ENCODE peak calls at places on chromosomes 5 and 9, in seven cellular contexts. One of them, this sample, is unnamed.
A peak's percentile ranks its signal among the peaks of the same experiment; 100 is the strongest.

GRCh38 chr9:113317777-113318176 is 14.6 kb upstream of the RNF183 start:
- DNase-seq in neuronal stem cell: no peak
- DNase-seq in mesenchymal stem cell: no peak
- DNase-seq in mesendoderm: no peak
- DNase-seq in trophoblast cell: peak; percentile 72
- DNase-seq in H1: no peak
- DNase-seq in H9: no peak
- DNase-seq in this sample: no peak

GRCh38 chr9:125429476-125430160 is 168.0 kb downstream of the GAPVD1 start:
- DNase-seq in neuronal stem cell: no peak
- DNase-seq in mesenchymal stem cell: no peak
- DNase-seq in mesendoderm: no peak
- DNase-seq in trophoblast cell: no peak
- DNase-seq in H1: no peak
- DNase-seq in H9: no peak
- DNase-seq in this sample: no peak

GRCh38 chr9:132192728-132193127 is 30.9 kb downstream of the NTNG2 start:
- DNase-seq in neuronal stem cell: no peak
- DNase-seq in mesenchymal stem cell: no peak
- DNase-seq in mesendoderm: no peak
- DNase-seq in trophoblast cell: no peak
- DNase-seq in H1: no peak
- DNase-seq in H9: no peak
- DNase-seq in this sample: peak; percentile 29

GRCh38 chr9:71253021-71253420 is 131.6 kb upstream of the TRPM3 start:
- DNase-seq in neuronal stem cell: no peak
- DNase-seq in mesenchymal stem cell: no peak
- DNase-seq in mesendoderm: no peak
- DNase-seq in trophoblast cell: no peak
- DNase-seq in H1: no peak
- DNase-seq in H9: no peak
- DNase-seq in this sample: no peak

GRCh38 chr5:132807163-132807838 is 5.8 kb upstream of the SOWAHA start:
- DNase-seq in neuronal stem cell: no peak
- DNase-seq in mesenchymal stem cell: peak; percentile 15
- DNase-seq in mesendoderm: peak; percentile 77
- DNase-seq in trophoblast cell: no peak
- DNase-seq in H1: no peak
- DNase-seq in H9: peak; percentile 83
- DNase-seq in this sample: no peak

GRCh38 chr9:16377311-16377710 is 493.2 kb downstream of the BNC2 start:
- DNase-seq in neuronal stem cell: no peak
- DNase-seq in mesenchymal stem cell: no peak
- DNase-seq in mesendoderm: no peak
- DNase-seq in trophoblast cell: no peak
- DNase-seq in H1: no peak
- DNase-seq in H9: no peak
- DNase-seq in this sample: no peak

GRCh38 chr5:142551242-142552067 is 134.4 kb downstream of the FGF1 start:
- DNase-seq in neuronal stem cell: peak; percentile 47
- DNase-seq in mesenchymal stem cell: peak; percentile 58
- DNase-seq in mesendoderm: peak; percentile 91
- DNase-seq in trophoblast cell: peak; percentile 89
- DNase-seq in H1: peak; percentile 43
- DNase-seq in H9: peak; percentile 82
- DNase-seq in this sample: peak; percentile 22

GRCh38 chr5:149268928-149269557 is 2.6 kb upstream of the AFAP1L1 start:
- DNase-seq in neuronal stem cell: peak; percentile 31
- DNase-seq in mesenchymal stem cell: peak; percentile 66
- DNase-seq in mesendoderm: peak; percentile 56
- DNase-seq in trophoblast cell: peak; percentile 86
- DNase-seq in H1: no peak
- DNase-seq in H9: no peak
- DNase-seq in this sample: peak; percentile 61

GRCh38 chr5:35117960-35118359 is 70.2 kb upstream of the AGXT2 start:
- DNase-seq in neuronal stem cell: no peak
- DNase-seq in mesenchymal stem cell: peak; percentile 71
- DNase-seq in mesendoderm: no peak
- DNase-seq in trophoblast cell: peak; percentile 18
- DNase-seq in H1: no peak
- DNase-seq in H9: no peak
- DNase-seq in this sample: peak; percentile 89

GRCh38 chr9:120439147-120439546 is 140.8 kb downstream of the CDK5RAP2 start:
- DNase-seq in neuronal stem cell: peak; percentile 2
- DNase-seq in mesenchymal stem cell: no peak
- DNase-seq in mesendoderm: peak; percentile 57
- DNase-seq in trophoblast cell: peak; percentile 27
- DNase-seq in H1: no peak
- DNase-seq in H9: peak; percentile 61
- DNase-seq in this sample: peak; percentile 23

GRCh38 chr9:134206317-134207300 is 42.2 kb upstream of the RNU6ATAC start:
- DNase-seq in neuronal stem cell: no peak
- DNase-seq in mesenchymal stem cell: no peak
- DNase-seq in mesendoderm: no peak
- DNase-seq in trophoblast cell: no peak
- DNase-seq in H1: no peak
- DNase-seq in H9: no peak
- DNase-seq in this sample: no peak

GRCh38 chr5:2014058-2014610 is 131.4 kb upstream of the IRX4 start:
- DNase-seq in neuronal stem cell: no peak
- DNase-seq in mesenchymal stem cell: no peak
- DNase-seq in mesendoderm: no peak
- DNase-seq in trophoblast cell: no peak
- DNase-seq in H1: no peak
- DNase-seq in H9: no peak
- DNase-seq in this sample: no peak

GRCh38 chr5:1549631-1550030 is 25.9 kb upstream of the LPCAT1 start:
- DNase-seq in neuronal stem cell: no peak
- DNase-seq in mesenchymal stem cell: no peak
- DNase-seq in mesendoderm: no peak
- DNase-seq in trophoblast cell: no peak
- DNase-seq in H1: no peak
- DNase-seq in H9: no peak
- DNase-seq in this sample: no peak

GRCh38 chr9:6186691-6187090 is 28.9 kb upstream of the IL33 start:
- DNase-seq in neuronal stem cell: no peak
- DNase-seq in mesenchymal stem cell: no peak
- DNase-seq in mesendoderm: no peak
- DNase-seq in trophoblast cell: no peak
- DNase-seq in H1: no peak
- DNase-seq in H9: no peak
- DNase-seq in this sample: no peak

GRCh38 chr9:6188906-6189305 is 26.7 kb upstream of the IL33 start:
- DNase-seq in neuronal stem cell: no peak
- DNase-seq in mesenchymal stem cell: no peak
- DNase-seq in mesendoderm: no peak
- DNase-seq in trophoblast cell: no peak
- DNase-seq in H1: no peak
- DNase-seq in H9: no peak
- DNase-seq in this sample: no peak

GRCh38 chr9:6183227-6183551 is 32.4 kb upstream of the IL33 start:
- DNase-seq in neuronal stem cell: no peak
- DNase-seq in mesenchymal stem cell: no peak
- DNase-seq in mesendoderm: no peak
- DNase-seq in trophoblast cell: no peak
- DNase-seq in H1: no peak
- DNase-seq in H9: no peak
- DNase-seq in this sample: no peak

GRCh38 chr9:6184749-6185645 is 30.6 kb upstream of the IL33 start:
- DNase-seq in neuronal stem cell: no peak
- DNase-seq in mesenchymal stem cell: no peak
- DNase-seq in mesendoderm: no peak
- DNase-seq in trophoblast cell: no peak
- DNase-seq in H1: no peak
- DNase-seq in H9: no peak
- DNase-seq in this sample: peak; percentile 8

GRCh38 chr9:6187272-6187671 is 28.3 kb upstream of the IL33 start:
- DNase-seq in neuronal stem cell: no peak
- DNase-seq in mesenchymal stem cell: no peak
- DNase-seq in mesendoderm: no peak
- DNase-seq in trophoblast cell: no peak
- DNase-seq in H1: no peak
- DNase-seq in H9: no peak
- DNase-seq in this sample: no peak
- H3K18ac ChIP-seq in neuronal stem cell: no peak overlapping the region
- H3K18ac ChIP-seq in mesenchymal stem cell: no peak overlapping the region
- H3K18ac ChIP-seq in mesendoderm: no peak overlapping the region
- H3K18ac ChIP-seq in trophoblast cell: no peak overlapping the region
- H3K18ac ChIP-seq in H1: no peak overlapping the region
- H3K18ac ChIP-seq in H9: no peak overlapping the region
- H3K18ac ChIP-seq in this sample: no peak overlapping the region

GRCh38 chr9:111895996-111896941 is at the start of gene UGCG:
- DNase-seq in neuronal stem cell: peak; percentile 85
- DNase-seq in mesenchymal stem cell: peak; percentile 89
- DNase-seq in mesendoderm: peak; percentile 94
- DNase-seq in trophoblast cell: peak; percentile 96
- DNase-seq in H1: peak; percentile 60
- DNase-seq in H9: peak; percentile 88
- DNase-seq in this sample: peak; percentile 90

GRCh38 chr9:111891910-111892499 is 4.6 kb upstream of the UGCG start:
- DNase-seq in neuronal stem cell: no peak
- DNase-seq in mesenchymal stem cell: no peak
- DNase-seq in mesendoderm: peak; percentile 42
- DNase-seq in trophoblast cell: peak; percentile 92
- DNase-seq in H1: no peak
- DNase-seq in H9: no peak
- DNase-seq in this sample: no peak

GRCh38 chr9:111886983-111887718 is 9.5 kb upstream of the UGCG start:
- DNase-seq in neuronal stem cell: no peak
- DNase-seq in mesenchymal stem cell: no peak
- DNase-seq in mesendoderm: no peak
- DNase-seq in trophoblast cell: no peak
- DNase-seq in H1: no peak
- DNase-seq in H9: no peak
- DNase-seq in this sample: no peak

DNA sequence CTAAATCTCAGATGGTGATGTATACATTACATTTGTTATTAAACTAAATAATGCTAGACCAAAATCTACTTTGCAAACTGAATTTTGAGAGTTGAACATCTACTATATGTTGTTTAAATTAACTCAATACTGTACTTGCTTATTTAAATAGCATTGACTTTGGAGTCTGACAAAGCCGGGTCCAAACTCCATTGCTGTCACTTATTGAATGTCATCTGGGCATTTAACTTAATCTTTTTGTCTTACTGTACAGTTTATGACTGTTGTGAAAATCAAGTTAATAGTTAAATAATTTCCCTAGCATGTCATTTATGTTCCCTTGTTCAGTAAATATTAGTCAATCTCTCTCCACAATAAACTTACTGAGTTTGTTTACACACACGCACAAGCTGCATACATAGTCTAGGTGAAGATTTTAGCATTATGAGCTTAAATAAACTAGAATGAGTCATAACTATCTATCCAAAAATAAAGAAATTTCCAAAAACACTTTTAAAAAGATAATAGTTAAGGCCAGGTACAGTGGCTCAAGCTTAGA is 6.3 kb upstream of the UGCG start:
- DNase-seq in neuronal stem cell: no peak
- DNase-seq in mesenchymal stem cell: no peak
- DNase-seq in mesendoderm: no peak
- DNase-seq in trophoblast cell: no peak
- DNase-seq in H1: no peak
- DNase-seq in H9: no peak
- DNase-seq in this sample: no peak
- H4K8ac ChIP-seq in neuronal stem cell: no peak overlapping the region
- H4K8ac ChIP-seq in mesenchymal stem cell: no peak overlapping the region
- H4K8ac ChIP-seq in mesendoderm: no peak overlapping the region
- H4K8ac ChIP-seq in trophoblast cell: no peak overlapping the region
- H4K8ac ChIP-seq in H1: no peak overlapping the region
- H4K8ac ChIP-seq in H9: no peak overlapping the region
- H4K8ac ChIP-seq in this sample: no peak overlapping the region

DNA sequence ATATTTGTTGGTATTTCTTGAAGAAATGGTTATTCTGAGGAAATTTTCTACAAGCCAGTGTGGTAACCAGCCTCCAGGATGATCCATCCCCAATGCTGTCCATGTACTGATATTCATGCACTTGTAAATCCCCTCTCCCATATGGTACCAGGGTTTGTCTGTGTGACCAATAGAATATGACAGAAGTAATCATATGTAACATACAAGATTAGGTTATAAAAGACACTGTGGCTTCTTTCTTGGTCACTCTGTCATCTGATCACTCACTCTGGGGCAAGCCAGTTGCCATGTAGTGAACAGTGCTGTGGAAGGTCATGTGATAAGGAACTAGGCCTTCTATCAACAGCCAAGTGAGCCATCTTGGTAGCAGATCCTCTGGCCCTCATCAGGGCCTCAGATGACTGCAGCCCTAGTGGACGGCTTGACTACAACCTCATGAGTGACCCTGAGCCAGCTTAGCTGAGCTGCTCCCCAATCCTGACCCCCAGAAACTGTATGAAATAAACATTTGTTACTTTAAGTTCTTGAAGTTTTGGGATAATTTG is 30.0 kb upstream of the MATR3 start:
- DNase-seq in neuronal stem cell: no peak
- DNase-seq in mesenchymal stem cell: no peak
- DNase-seq in mesendoderm: no peak
- DNase-seq in trophoblast cell: no peak
- DNase-seq in H1: no peak
- DNase-seq in H9: no peak
- DNase-seq in this sample: no peak
- H3K18ac ChIP-seq in neuronal stem cell: no peak overlapping the region
- H3K18ac ChIP-seq in mesenchymal stem cell: no peak overlapping the region
- H3K18ac ChIP-seq in mesendoderm: no peak overlapping the region
- H3K18ac ChIP-seq in trophoblast cell: no peak overlapping the region
- H3K18ac ChIP-seq in H1: no peak overlapping the region
- H3K18ac ChIP-seq in H9: no peak overlapping the region
- H3K18ac ChIP-seq in this sample: no peak overlapping the region

DNA sequence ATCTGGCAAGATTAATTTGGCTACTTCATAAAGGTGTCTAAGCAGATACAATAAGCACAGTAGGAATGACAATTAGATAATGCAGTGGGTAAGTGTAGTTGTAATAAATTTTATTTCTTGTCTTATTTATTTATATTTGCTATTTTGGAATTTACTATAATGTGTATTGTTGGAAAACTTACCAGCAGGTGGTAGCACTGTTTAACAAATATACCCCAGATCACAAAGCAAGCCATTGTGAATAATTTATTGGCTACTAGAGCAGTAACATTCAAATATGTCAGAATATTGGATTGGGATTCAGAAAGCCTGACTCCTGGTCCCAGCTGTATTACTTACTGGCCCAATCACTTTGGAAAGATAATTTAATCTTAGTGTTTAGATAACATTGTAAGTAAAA is 78.0 kb downstream of the ISOC1 start:
- DNase-seq in neuronal stem cell: no peak
- DNase-seq in mesenchymal stem cell: peak; percentile 39
- DNase-seq in mesendoderm: peak; percentile 14
- DNase-seq in trophoblast cell: peak; percentile 44
- DNase-seq in H1: no peak
- DNase-seq in H9: no peak
- DNase-seq in this sample: no peak
- H4K8ac ChIP-seq in neuronal stem cell: no peak overlapping the region
- H4K8ac ChIP-seq in mesenchymal stem cell: no peak overlapping the region
- H4K8ac ChIP-seq in mesendoderm: no peak overlapping the region
- H4K8ac ChIP-seq in trophoblast cell: no peak overlapping the region
- H4K8ac ChIP-seq in H1: no peak overlapping the region
- H4K8ac ChIP-seq in H9: no peak overlapping the region
- H4K8ac ChIP-seq in this sample: no peak overlapping the region

GRCh38 chr9:21465859-21466518 is 16.1 kb downstream of the IFNE start:
- DNase-seq in neuronal stem cell: peak; percentile 53
- DNase-seq in mesenchymal stem cell: peak; percentile 67
- DNase-seq in mesendoderm: peak; percentile 77
- DNase-seq in trophoblast cell: peak; percentile 91
- DNase-seq in H1: no peak
- DNase-seq in H9: no peak
- DNase-seq in this sample: peak; percentile 68
- H3K18ac ChIP-seq in neuronal stem cell: no peak overlapping the region
- H3K18ac ChIP-seq in mesenchymal stem cell: no peak overlapping the region
- H3K18ac ChIP-seq in mesendoderm: no peak overlapping the region
- H3K18ac ChIP-seq in trophoblast cell: no peak overlapping the region
- H3K18ac ChIP-seq in H1: no peak overlapping the region
- H3K18ac ChIP-seq in H9: no peak overlapping the region
- H3K18ac ChIP-seq in this sample: no peak overlapping the region